ENCODE peak calls at places on chromosomes 2 and 18, in ten cellular contexts. A is K562, H is HFFc6, F is ovary, Q is nephron progenitor cell, C is cardiac muscle cell, N is B cell, I is prostate gland, Z is omental fat pad, K is neural crest cell. J is an unnamed sample.

GRCh38 chr2:20488136-20488705 is 41.3 kb downstream of the RHOB start:
- DNase-seq in A (no peak), H (no peak), F (no peak), Q (no peak), C (no peak), N (peak), I (no peak), Z (no peak), K (no peak), J (no peak)

GRCh38 chr2:18154259-18154658 is 275.8 kb downstream of the KCNS3 start:
- DNase-seq in A (no peak), H (peak), F (no peak), Q (no peak), C (no peak), N (no peak), I (no peak), Z (no peak), K (no peak), J (no peak)

GRCh38 chr2:242075163-242075562 is 205.6 kb downstream of the RTP5 start:
- DNase-seq in A (no peak), H (peak), F (no peak), Q (no peak), C (peak), N (no peak), I (no peak), Z (no peak), K (no peak), J (no peak)

GRCh38 chr2:128277961-128278681 is 40.5 kb downstream of the HS6ST1 start:
- DNase-seq in A (no peak), H (no peak), F (no peak), Q (no peak), C (no peak), N (no peak), I (no peak), Z (peak), K (no peak), J (no peak)

GRCh38 chr2:162261032-162261945 is 18.0 kb upstream of the FAP start:
- DNase-seq in A (no peak), H (peak), F (no peak), Q (no peak), C (peak), N (no peak), I (no peak), Z (no peak), K (no peak), J (no peak)

GRCh38 chr2:12705742-12706141 is 11.0 kb upstream of the TRIB2 start:
- DNase-seq in A (peak), H (no peak), F (no peak), Q (no peak), C (no peak), N (no peak), I (no peak), Z (no peak), K (no peak), J (no peak)

GRCh38 chr2:130352229-130352628 is 3.6 kb upstream of the PTPN18 start:
- DNase-seq in A (no peak), H (no peak), F (no peak), Q (no peak), C (no peak), N (no peak), I (no peak), Z (no peak), K (no peak), J (no peak)

GRCh38 chr2:232235716-232236115 is 142.8 kb upstream of the ALPP start:
- DNase-seq in A (no peak), H (no peak), F (no peak), Q (no peak), C (no peak), N (no peak), I (peak), Z (no peak), K (no peak), J (no peak)

GRCh38 chr2:97932975-97933662 is 62.6 kb downstream of the TMEM131 start:
- DNase-seq in A (no peak), H (no peak), F (no peak), Q (no peak), C (no peak), N (no peak), I (no peak), Z (no peak), K (no peak), J (no peak)
- TF ChIP-seq CTCF in A (no peak), H (no peak), F (no peak), Q (no peak), C (no peak), N (no peak), I (no peak), Z (no peak), K (no peak), J (no peak)

GRCh38 chr2:240560480-240561324 is 545 bp downstream of the DUSP28 start:
- DNase-seq in A (peak), H (peak), F (peak), Q (peak), C (peak), N (peak), I (peak), Z (peak), K (peak), J (peak)
- TF ChIP-seq CTCF in A (peak), H (peak), F (peak), Q (no peak), C (peak), N (no peak), I (peak), Z (no peak), K (peak), J (peak)

DNA sequence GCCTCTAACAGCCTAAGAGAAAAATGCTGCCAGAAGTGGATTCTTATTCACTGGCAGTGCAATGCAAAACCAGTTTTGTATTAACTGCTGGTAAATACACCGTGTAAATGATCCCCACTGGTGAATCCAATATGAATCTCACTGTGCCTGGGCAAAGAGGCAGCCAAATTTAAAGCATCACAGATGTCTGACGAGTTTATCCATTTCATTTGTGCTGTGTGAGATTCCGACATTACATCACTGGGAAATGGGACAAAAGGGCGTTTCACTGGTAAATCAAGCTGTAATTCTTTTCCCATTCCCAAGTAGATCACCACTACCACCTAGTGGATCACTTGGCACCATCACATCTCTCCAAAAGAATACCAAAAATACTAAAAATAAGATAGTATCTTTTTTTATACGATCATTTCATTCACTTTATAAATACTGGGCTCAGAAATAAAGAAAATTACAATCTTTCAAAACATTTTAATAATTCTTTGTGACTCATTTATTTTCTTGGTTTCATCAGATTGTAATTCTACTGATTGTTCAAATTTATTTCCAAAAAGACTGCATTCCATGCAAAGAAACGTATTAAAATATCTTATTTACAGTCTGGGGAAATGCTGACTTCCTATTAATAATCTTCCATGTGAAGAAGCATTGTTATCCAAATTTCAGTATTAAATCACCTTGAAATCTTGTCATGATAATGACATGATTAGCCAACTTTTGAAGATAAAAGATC is 125.6 kb downstream of the GRB14 start:
- DNase-seq in A (no peak), H (peak), F (no peak), Q (no peak), C (peak), N (no peak), I (no peak), Z (no peak), K (peak), J (no peak)
- TF ChIP-seq CTCF in A (peak), H (peak), F (no peak), Q (peak), C (peak), N (no peak), I (peak), Z (no peak), K (peak), J (peak)

GRCh38 chr18:41767960-41768359 is 187.1 kb upstream of the PIK3C3 start:
- DNase-seq in A (no peak), H (peak), F (no peak), Q (no peak), C (peak), N (no peak), I (no peak), Z (no peak), K (no peak), J (no peak)
- TF ChIP-seq CTCF in A (no peak), H (peak), F (no peak), Q (no peak), C (peak), N (no peak), I (no peak), Z (no peak), K (peak), J (peak)

GRCh38 chr2:158923180-158923594 is 45.3 kb upstream of the TANC1 start:
- DNase-seq in A (no peak), H (peak), F (no peak), Q (peak), C (peak), N (no peak), I (no peak), Z (no peak), K (no peak), J (no peak)
- TF ChIP-seq CTCF in A (no peak), H (no peak), F (no peak), Q (no peak), C (no peak), N (no peak), I (no peak), Z (no peak), K (no peak), J (no peak)

GRCh38 chr2:64656379-64656778 is 2.7 kb upstream of the SERTAD2 start:
- DNase-seq in A (no peak), H (no peak), F (no peak), Q (no peak), C (no peak), N (no peak), I (no peak), Z (no peak), K (no peak), J (no peak)

GRCh38 chr2:64654063-64654811 is 524 bp upstream of the SERTAD2 start:
- DNase-seq in A (no peak), H (peak), F (peak), Q (peak), C (peak), N (peak), I (peak), Z (no peak), K (peak), J (no peak)

GRCh38 chr2:64654993-64655666 is 1.4 kb upstream of the SERTAD2 start:
- DNase-seq in A (no peak), H (peak), F (no peak), Q (no peak), C (peak), N (no peak), I (no peak), Z (no peak), K (no peak), J (no peak)

GRCh38 chr2:64657416-64657815 is 3.7 kb upstream of the SERTAD2 start:
- DNase-seq in A (no peak), H (no peak), F (no peak), Q (no peak), C (no peak), N (peak), I (no peak), Z (no peak), K (no peak), J (no peak)

DNA sequence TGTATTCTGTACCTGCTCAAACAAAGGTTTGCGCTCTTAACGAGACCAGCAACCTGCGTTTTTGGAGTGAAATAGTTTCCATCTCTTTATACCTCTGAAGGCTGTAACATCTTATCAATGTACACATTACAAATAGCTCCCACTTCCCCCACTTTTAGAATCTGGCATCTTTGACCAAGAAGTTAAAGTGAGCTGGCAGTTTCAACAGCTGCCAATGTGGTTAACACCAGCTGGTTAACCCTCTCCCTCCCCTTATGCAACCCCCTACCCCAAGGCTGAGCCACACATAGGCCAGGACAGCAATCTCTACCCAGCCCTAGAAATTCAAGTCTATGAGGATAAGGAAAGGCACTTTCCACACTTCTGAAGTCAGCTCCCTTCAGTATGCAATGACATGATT is 2.2 kb upstream of the SERTAD2 start:
- DNase-seq in A (no peak), H (no peak), F (no peak), Q (no peak), C (no peak), N (no peak), I (no peak), Z (no peak), K (no peak), J (no peak)
- TF ChIP-seq CTCF in A (no peak), H (no peak), F (no peak), Q (no peak), C (no peak), N (no peak), I (no peak), Z (no peak), K (no peak), J (no peak)

J was measured in progenitor cell of endocrine pancreas.